ENCODE peak calls at places on chromosome 9, in nine cellular contexts. S is spleen, Q is AG10803, L is pancreas, G is foreskin fibroblast, V is Peyer's patch, I is lung, D is brain microvascular endothelial cell, E is mucosa of descending colon. A is an unnamed sample.

GRCh38 chr9:100601216-100601615 is 23.3 kb downstream of the CAVIN4 start:
- DNase-seq in S (no peak), L (no peak), E (peak; percentile 67), I (peak; percentile 52), G (peak; percentile 32), V (no peak), D (peak; percentile 44), Q (peak; percentile 56), A (peak; percentile 3)

GRCh38 chr9:21837501-21837900 is 35.1 kb downstream of the MTAP start:
- DNase-seq in G (no peak), Q (no peak), D (no peak), V (no peak), I (no peak), E (no peak), L (no peak), S (no peak), A (no peak)

GRCh38 chr9:126149661-126150060 is 177.0 kb upstream of the MVB12B start:
- DNase-seq in D (no peak), G (no peak), V (no peak), E (no peak), Q (no peak), S (peak; percentile 18), L (no peak), I (peak; percentile 22), A (no peak)

GRCh38 chr9:94783928-94784327 is 57.4 kb downstream of the AOPEP start:
- DNase-seq in Q (no peak), S (no peak), G (no peak), L (no peak), D (no peak), E (no peak), V (no peak), I (no peak), A (no peak)

GRCh38 chr9:93712896-93713295 is 136.5 kb downstream of the PHF2 start:
- DNase-seq in G (no peak), D (no peak), Q (no peak), L (peak; percentile 7), V (no peak), E (no peak), I (no peak), S (peak; percentile 41), A (no peak)

GRCh38 chr9:35274988-35275387 is 113.2 kb downstream of the UNC13B start:
- DNase-seq in V (no peak), E (no peak), G (no peak), I (no peak), D (no peak), S (no peak), L (no peak), Q (no peak), A (no peak)

GRCh38 chr9:114652776-114653555 is 4.6 kb downstream of the TEX53 start:
- DNase-seq in I (no peak), D (peak; percentile 22), Q (peak; percentile 61), S (no peak), V (no peak), L (no peak), G (peak; percentile 36), E (no peak), A (peak; percentile 21)

GRCh38 chr9:86948153-86948929 is 1.0 kb upstream of the GAS1 start:
- DNase-seq in G (peak; percentile 83), Q (peak; percentile 85), S (peak; percentile 91), L (peak; percentile 87), E (peak; percentile 85), D (peak; percentile 70), I (peak; percentile 74), V (peak; percentile 55), A (peak; percentile 47)

GRCh38 chr9:91158946-91159345 is 202.8 kb downstream of the AUH start:
- DNase-seq in D (no peak), Q (no peak), S (no peak), I (no peak), E (peak; percentile 3), L (no peak), G (no peak), V (no peak), A (no peak)

GRCh38 chr9:81634915-81635516 is 54.3 kb downstream of the TLE1 start:
- DNase-seq in I (no peak), D (peak; percentile 20), L (no peak), V (no peak), Q (peak; percentile 44), G (peak; percentile 18), S (no peak), E (no peak), A (no peak)

GRCh38 chr9:1759009-1759408 is 256.1 kb upstream of the SMARCA2 start:
- DNase-seq in D (no peak), L (no peak), Q (no peak), S (no peak), G (no peak), I (no peak), V (peak; percentile 72), E (peak; percentile 22), A (peak; percentile 79)

GRCh38 chr9:133881671-133882381 is 110.3 kb downstream of the VAV2 start:
- DNase-seq in S (no peak), L (peak; percentile 76), G (no peak), I (no peak), E (no peak), D (no peak), Q (no peak), V (no peak), A (no peak)
- H3K4me3 ChIP-seq in S (no peak overlapping the region), L (no peak overlapping the region), G (no peak overlapping the region), I (no peak overlapping the region), E (no peak overlapping the region), D (no peak overlapping the region), Q (no peak overlapping the region), V (no peak overlapping the region), A (no peak overlapping the region)

DNA sequence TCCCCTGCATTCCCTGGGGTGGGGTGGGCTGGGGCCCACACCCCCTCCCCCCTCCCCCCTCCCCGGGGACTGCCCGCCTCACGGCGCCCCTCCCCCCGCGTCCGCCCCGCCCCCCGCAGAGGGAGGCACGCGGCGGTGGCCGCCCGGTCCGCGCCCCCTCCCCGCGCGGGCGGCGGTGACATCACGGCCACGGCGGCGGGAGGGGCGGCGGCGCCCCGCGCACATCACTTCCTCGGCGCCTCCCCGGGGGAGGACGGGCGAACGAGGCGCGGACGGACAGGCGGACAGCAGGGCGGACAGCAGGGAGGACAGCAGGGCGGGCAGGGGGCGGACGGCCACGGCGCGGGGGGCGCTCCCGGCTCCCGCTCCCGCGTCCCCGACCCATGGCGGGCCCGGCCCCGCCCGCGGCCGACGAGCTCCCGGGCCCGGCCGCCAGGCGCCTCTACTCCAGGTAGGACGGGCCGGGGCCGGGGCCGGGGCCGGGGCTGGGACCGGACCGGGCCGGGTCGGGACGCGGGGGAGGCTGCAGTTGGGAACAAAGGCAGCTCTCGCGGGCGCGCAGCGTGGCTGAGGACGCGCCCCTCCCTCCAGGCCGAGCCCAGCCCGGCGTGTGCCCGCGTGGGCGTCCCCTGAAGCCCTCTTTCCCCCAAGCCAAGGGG is at the start of gene GPSM1:
- DNase-seq in L (peak; percentile 81), D (no peak), Q (peak; percentile 57), E (no peak), V (no peak), G (peak; percentile 77), S (no peak), I (no peak), A (no peak)
- TF ChIP-seq CTCF in L (no peak), D (no peak), Q (no peak), E (no peak), V (no peak), G (no peak), S (no peak), I (no peak), A (no peak)

GRCh38 chr9:106874031-106874430 is 11.1 kb downstream of the ZNF462 start:
- DNase-seq in L (no peak), V (no peak), D (no peak), S (no peak), G (no peak), I (no peak), Q (no peak), E (no peak), A (no peak)
- H3K4me3 ChIP-seq in L (no peak overlapping the region), V (no peak overlapping the region), D (no peak overlapping the region), S (no peak overlapping the region), G (no peak overlapping the region), I (no peak overlapping the region), Q (no peak overlapping the region), E (no peak overlapping the region), A (no peak overlapping the region)

GRCh38 chr9:115694014-115694413 is 459.6 kb upstream of the PAPPA start:
- DNase-seq in G (peak; percentile 88), E (no peak), D (peak; percentile 88), I (no peak), L (no peak), V (no peak), S (no peak), Q (peak; percentile 98), A (no peak)
- TF ChIP-seq CTCF in G (peak; percentile 23), E (no peak), D (peak; percentile 57), I (no peak), L (no peak), V (no peak), S (no peak), Q (peak; percentile 73), A (no peak)

DNA sequence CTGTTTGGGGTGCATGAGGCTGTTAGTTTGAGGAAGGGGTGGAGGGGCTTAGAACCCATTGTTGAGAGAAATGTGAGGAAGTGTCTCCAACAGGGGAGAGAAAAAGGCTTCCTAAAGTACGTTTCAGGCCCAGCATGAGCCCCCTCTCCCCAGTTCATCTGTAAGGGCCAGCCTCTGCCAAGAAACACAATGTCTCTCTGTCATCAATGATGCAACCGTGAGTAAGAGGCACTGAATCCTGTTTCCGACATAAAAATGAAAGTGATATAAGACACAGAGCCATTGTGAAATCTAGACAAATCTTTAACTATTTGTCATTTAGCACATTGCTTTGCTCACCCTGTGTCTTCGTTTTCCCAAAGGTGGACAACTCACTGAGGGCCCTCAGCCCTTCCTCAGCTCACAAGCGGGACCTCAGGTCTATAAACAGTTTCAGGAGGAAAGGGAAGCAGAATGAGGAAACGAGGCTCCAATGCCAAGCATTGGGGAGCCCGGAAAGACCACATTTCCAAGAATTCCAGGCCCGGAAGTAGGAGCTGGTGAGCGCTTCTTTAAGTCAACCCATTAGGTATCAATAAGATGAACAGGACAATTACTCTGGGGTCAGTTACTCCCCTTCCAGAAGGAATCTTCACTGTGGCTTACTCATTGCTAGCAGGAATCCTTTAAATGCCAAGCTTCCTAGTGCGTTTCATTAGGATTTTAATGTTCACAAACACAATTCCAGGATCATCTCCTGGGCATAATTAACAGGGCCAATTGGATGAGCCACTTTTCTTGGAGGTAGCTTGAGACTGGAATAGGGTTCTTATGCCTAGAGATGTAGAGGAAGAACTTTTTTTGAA is 59.0 kb upstream of the KLF4 start:
- DNase-seq in E (no peak), G (peak; percentile 88), Q (peak; percentile 95), L (no peak), D (peak; percentile 90), V (no peak), S (no peak), I (peak; percentile 34), A (no peak)
- H3K4me3 ChIP-seq in E (no peak overlapping the region), G (no peak overlapping the region), Q (no peak overlapping the region), L (no peak overlapping the region), D (peak overlapping the region; percentile 18), V (no peak overlapping the region), S (no peak overlapping the region), I (no peak overlapping the region), A (no peak overlapping the region)

DNA sequence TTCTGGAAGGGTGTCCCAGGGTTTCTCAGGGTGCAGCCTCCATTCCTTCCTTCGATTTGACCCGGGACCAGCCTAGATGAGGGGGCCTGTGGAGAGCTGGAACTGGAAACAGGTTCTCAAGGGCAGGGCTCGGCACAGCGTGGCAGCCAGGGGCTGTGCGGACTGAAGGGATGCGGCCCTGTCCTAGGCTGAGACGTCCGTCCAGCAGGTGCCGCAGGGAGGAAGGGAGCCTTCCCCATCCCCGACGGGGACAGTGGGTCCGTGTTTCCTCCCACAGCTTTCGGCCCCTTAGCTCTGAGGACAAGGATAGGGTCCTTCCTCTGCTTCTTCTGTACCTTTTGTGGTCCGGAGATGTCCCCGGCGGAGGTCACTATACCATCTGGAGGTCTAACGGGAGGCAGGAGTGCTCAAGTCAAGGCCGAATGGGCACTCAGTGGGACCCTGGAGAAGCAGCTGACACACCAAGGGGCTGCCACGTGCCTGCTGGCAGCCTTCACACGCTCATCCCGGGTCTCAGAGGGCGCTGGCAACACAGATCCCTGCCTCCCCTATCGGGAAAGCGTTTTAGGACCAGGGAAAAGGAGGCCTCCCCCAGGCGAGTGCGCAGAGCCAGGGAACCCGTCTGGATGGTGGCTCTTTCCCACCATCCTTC is 49.9 kb downstream of the USP20 start:
- DNase-seq in L (peak; percentile 74), S (peak; percentile 92), D (no peak), Q (no peak), G (no peak), I (peak; percentile 46), E (peak; percentile 69), V (peak; percentile 61), A (peak; percentile 73)
- TF ChIP-seq CTCF in L (no peak), S (peak; percentile 9), D (peak; percentile 33), Q (peak; percentile 35), G (no peak), I (no peak), E (no peak), V (peak; percentile 27), A (peak; percentile 48)

A was measured in GM06990.